ENCODE peak calls at places on chromosomes 7 and 10, in ten cellular contexts. P, G, R, U, M, N, X, Z, T and I are unnamed samples.

GRCh38 chr7:74579800-74580685 is 77.5 kb upstream of the GTF2I start:
- DNase-seq in X (peak), Z (peak), U (no peak), N (peak), M (peak), G (peak), T (no peak), R (no peak), P (no peak), I (peak)

GRCh38 chr10:99926925-99927718 is 82.6 kb downstream of the DNMBP start:
- DNase-seq in Z (peak), R (no peak), X (peak), T (peak), N (peak), P (no peak), M (peak), G (peak), U (peak), I (peak)

GRCh38 chr7:525740-526139 is 6.1 kb upstream of the PDGFA start:
- DNase-seq in R (no peak), T (no peak), U (no peak), Z (no peak), X (no peak), M (no peak), N (no peak), P (no peak), G (no peak), I (peak)

GRCh38 chr7:96354881-96355280 is 33.0 kb upstream of the SLC25A13 start:
- DNase-seq in N (no peak), X (no peak), P (no peak), T (no peak), Z (peak), G (no peak), M (no peak), U (no peak), R (no peak), I (no peak)

GRCh38 chr10:88271736-88272135 is 311.4 kb downstream of the RNLS start:
- DNase-seq in N (peak), G (no peak), R (no peak), T (no peak), Z (peak), X (peak), M (no peak), P (no peak), U (no peak), I (peak)

GRCh38 chr7:50534690-50535290 is 30.4 kb downstream of the DDC start:
- DNase-seq in P (no peak), T (no peak), Z (peak), R (no peak), N (peak), U (no peak), G (no peak), X (peak), M (no peak), I (peak)

GRCh38 chr7:64625114-64626082 is 40.5 kb upstream of the ZNF107 start:
- DNase-seq in R (no peak), U (no peak), Z (no peak), N (no peak), M (no peak), X (no peak), P (peak), T (no peak), G (no peak), I (no peak)

GRCh38 chr7:106421181-106421762 is 136.5 kb upstream of the NAMPT start:
- DNase-seq in X (peak), G (peak), T (no peak), P (no peak), Z (peak), U (peak), R (no peak), M (peak), N (peak), I (peak)

GRCh38 chr10:12507165-12507870 is 158.0 kb downstream of the CAMK1D start:
- DNase-seq in N (no peak), R (no peak), X (no peak), T (peak), M (no peak), G (no peak), Z (no peak), U (no peak), P (no peak), I (no peak)

GRCh38 chr10:5478694-5479305 is 20.6 kb downstream of the CALML5 start:
- DNase-seq in M (no peak), R (no peak), N (no peak), G (no peak), Z (no peak), T (no peak), P (no peak), X (no peak), U (no peak), I (no peak)

GRCh38 chr10:117804470-117805011 is 242.2 kb downstream of the RAB11FIP2 start:
- DNase-seq in M (no peak), T (no peak), R (no peak), N (no peak), U (no peak), P (no peak), X (no peak), G (no peak), Z (no peak), I (no peak)

GRCh38 chr10:11425288-11425595 is 186.2 kb downstream of the USP6NL start:
- DNase-seq in R (no peak), Z (no peak), T (no peak), P (peak), M (no peak), G (no peak), N (peak), X (no peak), U (no peak), I (no peak)

GRCh38 chr7:27351137-27351536 is 108.5 kb downstream of the EVX1 start:
- DNase-seq in U (no peak), Z (no peak), N (no peak), G (no peak), M (no peak), R (no peak), T (no peak), X (no peak), P (no peak), I (no peak)

GRCh38 chr7:102260856-102261255 is 25.8 kb upstream of the SH2B2 start:
- DNase-seq in R (no peak), T (no peak), N (peak), U (peak), P (no peak), X (peak), M (no peak), G (no peak), Z (no peak), I (peak)

GRCh38 chr10:71648595-71649320 is 70.8 kb downstream of the C10orf105 start:
- DNase-seq in U (no peak), G (no peak), T (no peak), N (no peak), X (no peak), M (peak), P (no peak), Z (no peak), R (no peak), I (no peak)

GRCh38 chr10:126504761-126505112 is 116.5 kb upstream of the ADAM12 start:
- DNase-seq in P (no peak), X (no peak), Z (no peak), R (no peak), N (no peak), M (no peak), G (no peak), T (no peak), U (no peak), I (no peak)

GRCh38 chr10:88385601-88386203 is 197.4 kb downstream of the RNLS start:
- DNase-seq in T (no peak), G (no peak), Z (peak), U (no peak), M (peak), N (peak), R (peak), P (peak), X (no peak), I (no peak)

GRCh38 chr7:135855836-135856235 is 107.2 kb upstream of the FAM180A start:
- DNase-seq in U (no peak), G (no peak), X (no peak), Z (peak), M (no peak), R (no peak), N (peak), T (no peak), P (peak), I (peak)

GRCh38 chr7:931871-932650 is 22.4 kb downstream of the ADAP1 start:
- DNase-seq in R (no peak), U (no peak), G (no peak), N (no peak), P (no peak), X (no peak), Z (no peak), M (peak), T (no peak), I (no peak)

GRCh38 chr7:157090485-157091165 is 48.1 kb upstream of the UBE3C start:
- DNase-seq in X (no peak), U (no peak), G (no peak), M (no peak), R (no peak), Z (no peak), T (no peak), P (no peak), N (no peak), I (no peak)

GRCh38 chr7:47939425-47940036 is 8.7 kb downstream of the PKD1L1 start:
- DNase-seq in T (no peak), R (no peak), U (no peak), P (no peak), X (no peak), M (no peak), N (no peak), G (no peak), Z (no peak), I (no peak)

GRCh38 chr10:49296382-49296781 is 2.6 kb upstream of the C10orf71 start:
- DNase-seq in U (no peak), Z (no peak), T (no peak), N (no peak), R (no peak), G (no peak), P (no peak), X (no peak), M (no peak), I (no peak)

GRCh38 chr7:12119638-12120303 is 91.3 kb upstream of the TMEM106B start:
- DNase-seq in R (no peak), Z (no peak), M (no peak), T (no peak), G (no peak), P (no peak), U (no peak), X (no peak), N (no peak), I (no peak)

GRCh38 chr10:36163827-36164226 is 521.7 kb upstream of the FZD8 start:
- DNase-seq in Z (no peak), P (no peak), X (no peak), U (no peak), T (no peak), M (no peak), N (no peak), R (no peak), G (peak), I (peak)

GRCh38 chr10:102665904-102666509 is 21.7 kb downstream of the TRIM8 start:
- DNase-seq in M (no peak), G (no peak), U (no peak), N (no peak), X (no peak), R (no peak), Z (peak), P (no peak), T (no peak), I (no peak)

GRCh38 chr7:73503229-73503628 is 18.9 kb downstream of the BAZ1B start:
- DNase-seq in N (no peak), X (no peak), T (no peak), U (no peak), M (no peak), Z (no peak), P (no peak), G (no peak), R (no peak), I (no peak)

GRCh38 chr10:132423966-132424847 is 27.2 kb downstream of the PWWP2B start:
- DNase-seq in X (no peak), G (no peak), N (no peak), R (no peak), M (no peak), Z (peak), U (no peak), P (no peak), T (no peak), I (no peak)

GRCh38 chr10:120327671-120328070 is 129.4 kb upstream of the PLPP4 start:
- DNase-seq in R (no peak), T (no peak), M (no peak), G (no peak), Z (no peak), U (no peak), X (no peak), P (no peak), N (no peak), I (no peak)

GRCh38 chr10:7519351-7519750 is 108.5 kb upstream of the SFMBT2 start:
- DNase-seq in T (no peak), X (no peak), N (no peak), Z (peak), G (no peak), M (no peak), R (no peak), U (no peak), P (no peak), I (no peak)

GRCh38 chr10:79926037-79926436 is 22.9 kb downstream of the SFTPD start:
- DNase-seq in M (no peak), P (no peak), U (no peak), T (no peak), Z (no peak), N (no peak), X (no peak), G (no peak), R (no peak), I (no peak)

GRCh38 chr10:72315611-72316385 is 38.9 kb downstream of the DNAJB12 start:
- DNase-seq in T (no peak), M (peak), P (no peak), G (peak), R (no peak), X (peak), U (peak), Z (peak), N (peak), I (peak)

GRCh38 chr10:91632671-91633550 is at the start of gene PPP1R3C:
- DNase-seq in R (no peak), X (peak), P (peak), T (peak), G (peak), Z (peak), M (peak), N (peak), U (peak), I (peak)

GRCh38 chr10:625335-625699 is 64.2 kb downstream of the DIP2C start:
- DNase-seq in G (peak), X (no peak), R (no peak), Z (no peak), U (peak), P (no peak), N (no peak), M (no peak), T (no peak), I (no peak)

GRCh38 chr7:23044581-23044980 is 30.7 kb upstream of the HYCC1 start:
- DNase-seq in G (no peak), R (no peak), T (no peak), X (no peak), N (no peak), Z (no peak), M (no peak), U (no peak), P (no peak), I (no peak)

GRCh38 chr10:103463456-103463855 is 4.8 kb upstream of the CALHM1 start:
- DNase-seq in T (no peak), Z (no peak), M (no peak), U (no peak), P (no peak), R (no peak), N (no peak), G (no peak), X (no peak), I (peak)

GRCh38 chr7:108225531-108226181 is 95.5 kb upstream of the LAMB4 start:
- DNase-seq in T (no peak), X (no peak), G (no peak), U (no peak), N (no peak), R (no peak), Z (no peak), P (no peak), M (no peak), I (no peak)

GRCh38 chr7:108227360-108227749 is 97.2 kb upstream of the LAMB4 start:
- DNase-seq in P (no peak), T (no peak), Z (no peak), N (no peak), U (no peak), R (no peak), G (no peak), X (no peak), M (no peak), I (no peak)

GRCh38 chr7:108224387-108224786 is 94.2 kb upstream of the LAMB4 start:
- DNase-seq in N (no peak), X (no peak), G (no peak), T (no peak), Z (no peak), R (no peak), M (no peak), P (no peak), U (no peak), I (no peak)

GRCh38 chr7:108226723-108227359 is 96.7 kb upstream of the LAMB4 start:
- DNase-seq in N (no peak), R (no peak), P (no peak), U (no peak), M (no peak), Z (no peak), T (no peak), X (no peak), G (no peak), I (no peak)

GRCh38 chr7:108222236-108222892 is 92.2 kb upstream of the LAMB4 start:
- DNase-seq in U (no peak), Z (no peak), P (no peak), G (no peak), N (peak), X (peak), T (no peak), R (no peak), M (no peak), I (no peak)
- TF ChIP-seq CTCF in U (no peak), Z (no peak), P (no peak), G (no peak), N (no peak), X (no peak), T (no peak), R (no peak), M (no peak), I (no peak)

DNA sequence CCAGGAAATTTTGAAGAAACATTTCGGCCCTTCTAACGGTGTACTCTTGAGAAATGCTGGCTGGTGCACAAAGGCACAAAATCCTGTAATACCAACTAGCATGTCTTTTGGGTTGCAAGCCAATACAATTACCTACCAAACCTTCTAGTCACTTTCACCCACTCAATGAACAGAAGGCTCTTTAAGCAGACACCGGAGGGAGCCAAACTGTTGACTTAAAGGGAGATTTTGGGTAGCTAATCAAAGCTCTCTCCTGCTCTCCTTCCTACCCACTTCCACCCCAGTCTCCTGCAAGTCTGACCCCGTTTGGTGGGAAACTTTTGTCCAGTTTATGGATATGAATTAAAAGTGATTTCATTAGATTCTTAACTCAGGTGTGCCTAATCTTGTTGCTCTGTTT is 24.0 kb downstream of the GRM3 start:
- DNase-seq in M (no peak), T (no peak), X (no peak), G (no peak), Z (no peak), U (no peak), P (peak), N (no peak), R (no peak), I (no peak)
- TF ChIP-seq CTCF in M (no peak), T (no peak), X (no peak), G (no peak), Z (no peak), U (no peak), P (peak), N (no peak), R (no peak), I (no peak)

GRCh38 chr10:112999102-112999501 is 49.1 kb downstream of the TCF7L2 start:
- DNase-seq in Z (no peak), P (no peak), R (no peak), M (no peak), G (no peak), U (no peak), T (no peak), X (no peak), N (no peak), I (no peak)

GRCh38 chr10:113000876-113001598 is 51.0 kb downstream of the TCF7L2 start:
- DNase-seq in G (no peak), T (peak), N (no peak), P (no peak), M (peak), U (no peak), R (no peak), Z (peak), X (no peak), I (no peak)

GRCh38 chr10:113001599-113002448 is 51.8 kb downstream of the TCF7L2 start:
- DNase-seq in G (no peak), M (no peak), X (no peak), U (no peak), T (no peak), Z (no peak), N (peak), P (no peak), R (no peak), I (no peak)

GRCh38 chr10:113002449-113002777 is 52.4 kb downstream of the TCF7L2 start:
- DNase-seq in X (no peak), U (no peak), R (no peak), P (no peak), Z (no peak), T (no peak), N (no peak), G (no peak), M (no peak), I (no peak)

GRCh38 chr10:113000454-113000853 is 50.4 kb downstream of the TCF7L2 start:
- DNase-seq in Z (no peak), P (no peak), U (no peak), R (no peak), G (no peak), T (no peak), M (no peak), N (no peak), X (no peak), I (no peak)
- TF ChIP-seq CTCF in Z (no peak), P (no peak), U (no peak), R (no peak), G (no peak), T (no peak), M (no peak), N (no peak), X (no peak), I (no peak)

GRCh38 chr10:97179731-97180366 is 5.9 kb downstream of the SLIT1 start:
- DNase-seq in Z (no peak), R (no peak), G (no peak), X (no peak), N (no peak), T (no peak), P (no peak), M (no peak), U (no peak), I (no peak)
- TF ChIP-seq CTCF in Z (no peak), R (no peak), G (peak), X (no peak), N (peak), T (no peak), P (no peak), M (peak), U (peak), I (no peak)